ENCODE peak calls at places on chromosomes 16 and 17, in six cellular contexts. One of them, this sample, is unnamed.
A peak's percentile ranks its signal among the peaks of the same experiment; 100 is the strongest.

GRCh38 chr16:68079616-68080344 is 5.4 kb upstream of the NFATC3 start:
- DNase-seq in heart right ventricle: peak; percentile 88
- DNase-seq in psoas muscle: peak; percentile 84
- DNase-seq in stomach: peak; percentile 54
- DNase-seq in Panc1: no peak
- DNase-seq in colonic mucosa: peak; percentile 92
- DNase-seq in this sample: peak; percentile 81

GRCh38 chr16:83835972-83836566 is 28.3 kb downstream of the HSBP1 start:
- DNase-seq in heart right ventricle: no peak
- DNase-seq in psoas muscle: no peak
- DNase-seq in stomach: no peak
- DNase-seq in Panc1: no peak
- DNase-seq in colonic mucosa: no peak
- DNase-seq in this sample: no peak

GRCh38 chr16:85315871-85316270 is 203.6 kb upstream of the CIBAR2 start:
- DNase-seq in heart right ventricle: no peak
- DNase-seq in psoas muscle: no peak
- DNase-seq in stomach: no peak
- DNase-seq in Panc1: no peak
- DNase-seq in colonic mucosa: no peak
- DNase-seq in this sample: no peak

GRCh38 chr17:61431594-61432311 is 20.5 kb upstream of the TBX4 start:
- DNase-seq in heart right ventricle: no peak
- DNase-seq in psoas muscle: no peak
- DNase-seq in stomach: no peak
- DNase-seq in Panc1: no peak
- DNase-seq in colonic mucosa: no peak
- DNase-seq in this sample: no peak

GRCh38 chr16:63061319-63061718 is 1025.1 kb upstream of the CDH8 start:
- DNase-seq in heart right ventricle: no peak
- DNase-seq in psoas muscle: no peak
- DNase-seq in stomach: no peak
- DNase-seq in Panc1: no peak
- DNase-seq in colonic mucosa: no peak
- DNase-seq in this sample: no peak

GRCh38 chr16:27367463-27368357 is 34.3 kb upstream of the IL21R start:
- DNase-seq in heart right ventricle: peak; percentile 82
- DNase-seq in psoas muscle: peak; percentile 85
- DNase-seq in stomach: peak; percentile 80
- DNase-seq in Panc1: no peak
- DNase-seq in colonic mucosa: peak; percentile 89
- DNase-seq in this sample: peak; percentile 90

GRCh38 chr17:31803494-31804213 is 55.4 kb downstream of the COPRS start:
- DNase-seq in heart right ventricle: no peak
- DNase-seq in psoas muscle: no peak
- DNase-seq in stomach: no peak
- DNase-seq in Panc1: no peak
- DNase-seq in colonic mucosa: peak; percentile 51
- DNase-seq in this sample: no peak

GRCh38 chr17:81794509-81794908 is 9.4 kb upstream of the GCGR start:
- DNase-seq in heart right ventricle: no peak
- DNase-seq in psoas muscle: no peak
- DNase-seq in stomach: peak; percentile 73
- DNase-seq in Panc1: no peak
- DNase-seq in colonic mucosa: peak; percentile 63
- DNase-seq in this sample: no peak

GRCh38 chr16:80912651-80913050 is 94.0 kb downstream of the CMC2 start:
- DNase-seq in heart right ventricle: no peak
- DNase-seq in psoas muscle: no peak
- DNase-seq in stomach: no peak
- DNase-seq in Panc1: no peak
- DNase-seq in colonic mucosa: no peak
- DNase-seq in this sample: no peak

GRCh38 chr17:71011389-71011788 is 842.1 kb downstream of the KCNJ2 start:
- DNase-seq in heart right ventricle: no peak
- DNase-seq in psoas muscle: no peak
- DNase-seq in stomach: no peak
- DNase-seq in Panc1: no peak
- DNase-seq in colonic mucosa: no peak
- DNase-seq in this sample: no peak

GRCh38 chr16:3289998-3290673 is 6.8 kb downstream of the ZNF263 start:
- DNase-seq in heart right ventricle: no peak
- DNase-seq in psoas muscle: no peak
- DNase-seq in stomach: no peak
- DNase-seq in Panc1: no peak
- DNase-seq in colonic mucosa: no peak
- DNase-seq in this sample: no peak
- H3K9me3 ChIP-seq in heart right ventricle: peaks cover 58% of the 10 kb centered on the region
- H3K9me3 ChIP-seq in psoas muscle: peaks cover 70% of the 10 kb centered on the region
- H3K9me3 ChIP-seq in stomach: peaks cover 100% of the 10 kb centered on the region
- H3K9me3 ChIP-seq in Panc1: peaks cover 89% of the 10 kb centered on the region
- H3K9me3 ChIP-seq in colonic mucosa: peaks cover 26% of the 10 kb centered on the region
- H3K9me3 ChIP-seq in this sample: peaks cover 33% of the 10 kb centered on the region

DNA sequence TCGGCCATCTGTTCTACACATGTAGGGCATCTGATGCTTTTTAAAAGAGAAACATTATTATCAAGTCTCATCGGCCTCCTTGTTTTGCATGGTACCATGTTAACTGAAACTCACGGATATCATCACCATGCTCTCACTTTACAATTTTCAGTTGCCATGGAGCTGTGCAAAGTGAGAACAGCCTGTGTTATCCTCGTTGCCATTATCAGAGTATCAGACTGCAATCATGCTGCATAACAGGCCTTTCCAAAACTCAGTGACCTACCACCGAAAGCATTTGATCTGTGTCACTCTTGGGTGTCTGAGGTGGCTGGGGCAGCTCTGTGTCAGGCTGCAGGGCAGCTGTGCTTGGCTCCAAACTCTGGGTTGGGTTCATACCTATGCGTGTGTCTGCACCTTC is 110.2 kb downstream of the C17orf67 start:
- DNase-seq in heart right ventricle: no peak
- DNase-seq in psoas muscle: no peak
- DNase-seq in stomach: no peak
- DNase-seq in Panc1: no peak
- DNase-seq in colonic mucosa: no peak
- DNase-seq in this sample: no peak
- H3K4me1 ChIP-seq in heart right ventricle: no peaks in the 10 kb centered on the region
- H3K4me1 ChIP-seq in psoas muscle: no peaks in the 10 kb centered on the region
- H3K4me1 ChIP-seq in stomach: no peaks in the 10 kb centered on the region
- H3K4me1 ChIP-seq in Panc1: no peaks in the 10 kb centered on the region
- H3K4me1 ChIP-seq in colonic mucosa: no peaks in the 10 kb centered on the region
- H3K4me1 ChIP-seq in this sample: no peaks in the 10 kb centered on the region

GRCh38 chr16:50696575-50697420 is 3.4 kb downstream of the NOD2 start:
- DNase-seq in heart right ventricle: peak; percentile 79
- DNase-seq in psoas muscle: peak; percentile 85
- DNase-seq in stomach: peak; percentile 77
- DNase-seq in Panc1: no peak
- DNase-seq in colonic mucosa: peak; percentile 92
- DNase-seq in this sample: peak; percentile 92
- H3K4me3 ChIP-seq in heart right ventricle: no peak overlapping the region
- H3K4me3 ChIP-seq in psoas muscle: no peak overlapping the region
- H3K4me3 ChIP-seq in stomach: no peak overlapping the region
- H3K4me3 ChIP-seq in Panc1: no peak overlapping the region
- H3K4me3 ChIP-seq in colonic mucosa: no peak overlapping the region
- H3K4me3 ChIP-seq in this sample: no peak overlapping the region

GRCh38 chr16:31916056-31916488 is 42.5 kb downstream of the ZNF267 start:
- DNase-seq in heart right ventricle: no peak
- DNase-seq in psoas muscle: no peak
- DNase-seq in stomach: no peak
- DNase-seq in Panc1: no peak
- DNase-seq in colonic mucosa: no peak
- DNase-seq in this sample: no peak

GRCh38 chr16:31913668-31914067 is 40.1 kb downstream of the ZNF267 start:
- DNase-seq in heart right ventricle: no peak
- DNase-seq in psoas muscle: no peak
- DNase-seq in stomach: no peak
- DNase-seq in Panc1: no peak
- DNase-seq in colonic mucosa: no peak
- DNase-seq in this sample: no peak
- H3K9me3 ChIP-seq in heart right ventricle: peaks cover 97% of the 10 kb centered on the region
- H3K9me3 ChIP-seq in psoas muscle: peaks cover 89% of the 10 kb centered on the region
- H3K9me3 ChIP-seq in stomach: peaks cover 99% of the 10 kb centered on the region
- H3K9me3 ChIP-seq in Panc1: peaks cover 96% of the 10 kb centered on the region
- H3K9me3 ChIP-seq in colonic mucosa: peaks cover 15% of the 10 kb centered on the region
- H3K9me3 ChIP-seq in this sample: peaks cover 23% of the 10 kb centered on the region

DNA sequence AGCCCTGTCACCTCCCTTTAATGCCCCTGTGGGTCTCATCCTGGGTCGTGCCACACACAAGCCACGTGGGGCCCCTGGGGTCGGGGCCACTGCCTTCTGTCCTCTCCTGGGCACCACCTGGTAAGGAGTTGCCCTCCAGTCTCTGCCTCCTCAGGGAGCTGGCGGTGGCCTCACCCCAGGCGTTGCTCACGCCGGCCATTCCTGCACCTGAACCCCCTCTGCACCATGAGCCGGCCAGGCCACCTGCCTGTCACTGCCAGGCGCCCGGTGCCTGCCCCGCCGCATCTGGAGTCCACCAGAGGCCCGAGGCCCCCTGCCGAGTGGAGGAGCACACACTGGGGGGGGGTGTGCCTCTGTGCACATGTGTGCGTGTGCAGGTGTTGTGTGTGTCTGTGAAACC is 10.4 kb downstream of the NHERF2 start:
- DNase-seq in heart right ventricle: no peak
- DNase-seq in psoas muscle: no peak
- DNase-seq in stomach: no peak
- DNase-seq in Panc1: no peak
- DNase-seq in colonic mucosa: no peak
- DNase-seq in this sample: no peak
- H3K4me1 ChIP-seq in heart right ventricle: peaks cover 87% of the 10 kb centered on the region
- H3K4me1 ChIP-seq in psoas muscle: peaks cover 19% of the 10 kb centered on the region
- H3K4me1 ChIP-seq in stomach: peaks cover 85% of the 10 kb centered on the region
- H3K4me1 ChIP-seq in Panc1: peaks cover 75% of the 10 kb centered on the region
- H3K4me1 ChIP-seq in colonic mucosa: peaks cover 42% of the 10 kb centered on the region
- H3K4me1 ChIP-seq in this sample: no peaks in the 10 kb centered on the region

GRCh38 chr16:51133130-51133529 is 17.9 kb downstream of the SALL1 start:
- DNase-seq in heart right ventricle: no peak
- DNase-seq in psoas muscle: no peak
- DNase-seq in stomach: no peak
- DNase-seq in Panc1: no peak
- DNase-seq in colonic mucosa: no peak
- DNase-seq in this sample: no peak
- H3K4me3 ChIP-seq in heart right ventricle: no peak overlapping the region
- H3K4me3 ChIP-seq in psoas muscle: no peak overlapping the region
- H3K4me3 ChIP-seq in stomach: no peak overlapping the region
- H3K4me3 ChIP-seq in Panc1: no peak overlapping the region
- H3K4me3 ChIP-seq in colonic mucosa: no peak overlapping the region
- H3K4me3 ChIP-seq in this sample: no peak overlapping the region

GRCh38 chr17:36004604-36005003 is 3.3 kb upstream of the CCL15 start:
- DNase-seq in heart right ventricle: no peak
- DNase-seq in psoas muscle: no peak
- DNase-seq in stomach: no peak
- DNase-seq in Panc1: no peak
- DNase-seq in colonic mucosa: peak; percentile 36
- DNase-seq in this sample: no peak

GRCh38 chr17:36014946-36015345 is 2.8 kb downstream of the CCL23 start:
- DNase-seq in heart right ventricle: no peak
- DNase-seq in psoas muscle: no peak
- DNase-seq in stomach: no peak
- DNase-seq in Panc1: no peak
- DNase-seq in colonic mucosa: no peak
- DNase-seq in this sample: no peak

DNA sequence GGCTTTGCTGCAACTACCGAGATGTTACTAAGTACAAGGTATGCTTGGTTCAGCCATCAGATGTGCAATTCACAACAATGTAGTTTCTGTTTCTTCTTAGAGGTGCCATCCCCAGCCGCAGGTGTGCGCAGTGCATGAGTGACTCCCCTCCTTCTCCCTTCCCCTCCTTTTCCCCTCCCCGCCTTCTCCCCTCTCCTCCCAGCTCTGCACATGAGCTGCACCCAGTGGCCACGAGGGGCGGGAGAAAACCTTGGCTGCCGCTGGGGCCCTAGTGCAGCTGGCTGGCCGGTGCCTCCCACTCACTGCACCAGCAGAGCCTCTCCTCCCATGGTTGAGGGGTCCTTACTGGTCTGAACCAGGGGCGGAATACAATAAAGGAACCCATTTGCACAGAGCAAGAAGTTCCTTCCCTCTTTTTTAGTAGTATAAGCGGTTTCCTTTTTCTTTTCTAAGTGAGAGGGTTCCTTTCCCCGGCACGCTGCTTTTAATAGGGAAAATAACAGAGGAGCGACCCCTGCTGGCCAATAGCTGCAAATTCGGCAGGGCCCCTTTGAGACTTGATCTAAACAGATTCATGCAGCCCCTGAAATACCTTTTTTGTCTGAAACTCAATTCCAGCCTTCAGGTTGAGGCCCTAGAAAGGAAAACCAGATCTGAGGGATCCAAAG is 7.8 kb upstream of the CCL15 start:
- DNase-seq in heart right ventricle: no peak
- DNase-seq in psoas muscle: no peak
- DNase-seq in stomach: no peak
- DNase-seq in Panc1: no peak
- DNase-seq in colonic mucosa: peak; percentile 35
- DNase-seq in this sample: no peak
- H3K9me3 ChIP-seq in heart right ventricle: peaks cover 3% of the 10 kb centered on the region
- H3K9me3 ChIP-seq in psoas muscle: no peaks in the 10 kb centered on the region
- H3K9me3 ChIP-seq in stomach: peaks cover 36% of the 10 kb centered on the region
- H3K9me3 ChIP-seq in Panc1: no peaks in the 10 kb centered on the region
- H3K9me3 ChIP-seq in colonic mucosa: no peaks in the 10 kb centered on the region
- H3K9me3 ChIP-seq in this sample: peaks cover 7% of the 10 kb centered on the region

DNA sequence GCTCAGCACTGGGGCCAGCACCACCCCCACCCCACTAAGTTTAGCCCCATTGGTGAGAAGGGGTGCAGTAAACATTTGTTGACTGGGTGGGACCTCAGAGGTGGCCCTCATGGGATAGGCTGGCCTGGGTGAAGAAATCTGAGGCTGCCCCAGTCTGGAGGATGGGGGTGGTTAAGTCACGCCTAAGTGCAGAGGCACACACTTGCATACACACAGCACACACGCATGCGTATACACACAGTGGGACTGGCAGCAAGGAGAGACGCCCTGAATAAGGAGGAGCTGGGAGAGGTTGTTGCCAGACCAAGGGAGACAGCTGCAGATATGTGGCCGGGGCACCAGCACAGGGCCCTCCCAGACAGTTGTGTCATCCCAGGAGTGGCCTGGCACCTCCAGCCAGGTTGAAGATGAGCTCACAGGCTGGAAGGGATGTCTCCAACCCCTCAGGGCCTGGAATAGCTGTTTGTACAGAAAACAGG is 3.0 kb upstream of the BCAR1 start:
- DNase-seq in heart right ventricle: peak; percentile 24
- DNase-seq in psoas muscle: peak; percentile 91
- DNase-seq in stomach: no peak
- DNase-seq in Panc1: no peak
- DNase-seq in colonic mucosa: peak; percentile 76
- DNase-seq in this sample: peak; percentile 56
- H3K4me1 ChIP-seq in heart right ventricle: peaks cover 82% of the 10 kb centered on the region
- H3K4me1 ChIP-seq in psoas muscle: peaks cover 84% of the 10 kb centered on the region
- H3K4me1 ChIP-seq in stomach: peaks cover 81% of the 10 kb centered on the region
- H3K4me1 ChIP-seq in Panc1: peaks cover 61% of the 10 kb centered on the region
- H3K4me1 ChIP-seq in colonic mucosa: peaks cover 19% of the 10 kb centered on the region
- H3K4me1 ChIP-seq in this sample: no peaks in the 10 kb centered on the region